ENCODE peak calls at places on chromosome 21, in ten cellular contexts. F is NCI-H345; M is iPS-NIHi11; U is left ventricle myocardium inferior; C is heart right ventricle; S is SJSA1; Y is aorta; R is MG63; Z is activated T-helper 2 cell treated with anti-CD3 and anti-CD28 coated beads, Interferon-gamma antibody, Interleukin-2, Interleukin-4, amounts not matched to agents 10 μg/mL and 5 μg/mL and 100 μg/mL, durations not matched to agents 14 hours and 24 hours and 36 hours; Q is PC-3. A is an unnamed sample.

GRCh38 chr21:25507522-25507921 is 99.8 kb downstream of the MRPL39 start:
- DNase-seq in F (no peak), M (peak; percentile 20), U (no peak), C (no peak), S (no peak), Y (no peak), R (no peak), Z (no peak), Q (peak; percentile 46), A (no peak)

GRCh38 chr21:43734830-43735229 is 15.9 kb downstream of the PDXK start:
- DNase-seq in F (no peak), M (no peak), U (no peak), C (no peak), S (no peak), Y (peak; percentile 48), R (no peak), Z (no peak), Q (no peak), A (no peak)

GRCh38 chr21:39523398-39523797 is 71.6 kb downstream of the SH3BGR start:
- DNase-seq in F (peak; percentile 68), M (no peak), U (peak; percentile 40), C (peak; percentile 36), S (no peak), Y (peak; percentile 59), R (peak; percentile 9), Z (no peak), Q (no peak), A (no peak)

GRCh38 chr21:42578761-42579415 is 65.2 kb downstream of the SLC37A1 start:
- DNase-seq in F (no peak), M (no peak), U (no peak), C (peak; percentile 25), S (peak; percentile 17), Y (peak; percentile 17), R (no peak), Z (no peak), Q (no peak), A (no peak)

GRCh38 chr21:45539796-45540600 is 2.2 kb downstream of the SLC19A1 start:
- DNase-seq in F (no peak), M (no peak), U (peak; percentile 10), C (no peak), S (peak; percentile 35), Y (peak; percentile 34), R (no peak), Z (no peak), Q (no peak), A (no peak)

GRCh38 chr21:29939859-29940245 is at the start of gene GRIK1:
- DNase-seq in F (no peak), M (peak; percentile 14), U (no peak), C (no peak), S (no peak), Y (no peak), R (peak; percentile 19), Z (no peak), Q (no peak), A (no peak)

GRCh38 chr21:42581676-42582371 is 68.2 kb downstream of the SLC37A1 start:
- DNase-seq in F (no peak), M (no peak), U (no peak), C (no peak), S (peak; percentile 36), Y (peak; percentile 42), R (no peak), Z (no peak), Q (no peak), A (no peak)

GRCh38 chr21:27110956-27111355 is 144.1 kb upstream of the ADAMTS5 start:
- DNase-seq in F (no peak), M (no peak), U (no peak), C (no peak), S (no peak), Y (no peak), R (no peak), Z (no peak), Q (no peak), A (no peak)

GRCh38 chr21:33140288-33140687 is 70.3 kb downstream of the OLIG1 start:
- DNase-seq in F (no peak), M (no peak), U (no peak), C (no peak), S (no peak), Y (no peak), R (no peak), Z (no peak), Q (no peak), A (no peak)